ENCODE peak calls at places on chromosomes 7 and 10, in eight cellular contexts. S is activated CD4-positive, alpha-beta T cell treated with anti-CD3 and anti-CD28 coated beads, Interleukin-2, amount 50 U/mL, for 48 hours; C is fibroblast of mammary gland; Z is islet precursor cell; B is stimulated activated CD4-positive, alpha-beta T cell treated with anti-CD3 and anti-CD28 coated beads, Interleukin-4, amount 100 ng/mL, for 24 hours; I is lower lobe of right lung; D is BJ; W is adrenal gland. F is an unnamed sample.

GRCh38 chr10:59290448-59290847 is 71.9 kb downstream of the FAM13C start:
- DNase-seq in I (no peak), W (no peak), B (no peak), S (no peak), D (no peak), Z (no peak), C (no peak), F (no peak)

GRCh38 chr10:113610636-113611601 is 52.9 kb downstream of the NRAP start:
- DNase-seq in S (no peak), D (no peak), I (no peak), W (no peak), C (no peak), B (no peak), Z (peak), F (no peak)

GRCh38 chr10:110994406-110994805 is 75.0 kb downstream of the SHOC2 start:
- DNase-seq in I (no peak), Z (no peak), W (no peak), S (no peak), C (no peak), B (no peak), D (no peak), F (no peak)

GRCh38 chr7:100946111-100946510 is 3.2 kb upstream of the MUC3A start:
- DNase-seq in S (no peak), D (no peak), B (no peak), Z (no peak), C (no peak), I (no peak), W (no peak), F (no peak)

GRCh38 chr10:86647773-86648705 is 6.3 kb upstream of the OPN4 start:
- DNase-seq in C (no peak), S (no peak), I (no peak), W (no peak), Z (peak), B (no peak), D (no peak), F (no peak)

GRCh38 chr7:17558135-17558534 is 259.7 kb downstream of the AHR start:
- DNase-seq in W (no peak), D (no peak), Z (no peak), C (no peak), S (no peak), I (no peak), B (no peak), F (no peak)

GRCh38 chr7:129898502-129899160 is 54.1 kb downstream of the UBE2H start:
- DNase-seq in I (no peak), S (no peak), Z (no peak), C (no peak), D (no peak), B (no peak), W (no peak), F (no peak)

GRCh38 chr10:70139997-70140250 is 6.6 kb downstream of the TYSND1 start:
- DNase-seq in W (no peak), B (no peak), I (no peak), C (no peak), S (no peak), D (no peak), Z (no peak), F (no peak)

GRCh38 chr7:132225216-132226030 is 350.8 kb downstream of the PLXNA4 start:
- DNase-seq in B (no peak), D (no peak), W (no peak), C (no peak), S (no peak), I (no peak), Z (no peak), F (no peak)

GRCh38 chr10:92712016-92712889 is 22.5 kb downstream of the HHEX start:
- DNase-seq in B (no peak), Z (no peak), W (no peak), S (no peak), C (no peak), I (no peak), D (no peak), F (no peak)

GRCh38 chr10:28425431-28425830 is 107.5 kb upstream of the WAC start:
- DNase-seq in D (no peak), C (no peak), Z (no peak), B (no peak), S (no peak), I (no peak), W (no peak), F (no peak)

GRCh38 chr7:33789871-33790270 is 115.5 kb upstream of the BMPER start:
- DNase-seq in D (no peak), B (no peak), C (no peak), S (no peak), Z (peak), W (no peak), I (no peak), F (no peak)

GRCh38 chr10:124650820-124651401 is 93.3 kb downstream of the FAM53B start:
- DNase-seq in C (no peak), W (no peak), S (peak), I (no peak), D (no peak), Z (no peak), B (peak), F (peak)

GRCh38 chr10:63154546-63155387 is 21.6 kb downstream of the NRBF2 start:
- DNase-seq in I (no peak), D (no peak), S (no peak), C (no peak), B (no peak), Z (no peak), W (no peak), F (no peak)

GRCh38 chr10:45235823-45236222 is 79.6 kb downstream of the OR13A1 start:
- DNase-seq in D (no peak), Z (no peak), I (no peak), B (no peak), S (no peak), W (no peak), C (peak), F (no peak)

GRCh38 chr7:127682140-127682539 is 30.1 kb downstream of the SND1 start:
- DNase-seq in C (no peak), W (no peak), B (no peak), Z (no peak), D (no peak), S (no peak), I (no peak), F (no peak)

GRCh38 chr7:154472332-154472731 is 420.1 kb downstream of the DPP6 start:
- DNase-seq in C (no peak), S (no peak), W (no peak), Z (no peak), B (no peak), I (no peak), D (no peak), F (no peak)

GRCh38 chr7:40279991-40280390 is 145.2 kb downstream of the SUGCT start:
- DNase-seq in D (no peak), C (no peak), I (no peak), Z (no peak), B (no peak), S (no peak), W (no peak), F (no peak)

GRCh38 chr7:106199024-106199423 is 85.8 kb downstream of the NAMPT start:
- DNase-seq in Z (no peak), W (no peak), B (no peak), C (no peak), I (no peak), S (no peak), D (no peak), F (no peak)

GRCh38 chr7:38463277-38464224 is 167.6 kb downstream of the AMPH start:
- DNase-seq in W (peak), B (peak), Z (no peak), S (peak), I (peak), C (peak), D (no peak), F (peak)

GRCh38 chr10:78065616-78066410 is 32.1 kb downstream of the RPS24 start:
- DNase-seq in Z (no peak), W (no peak), S (no peak), D (no peak), B (no peak), C (no peak), I (no peak), F (no peak)

GRCh38 chr10:43137701-43137970 is 609 bp upstream of the CSGALNACT2 start:
- DNase-seq in Z (peak), C (peak), I (peak), S (peak), D (no peak), W (peak), B (peak), F (no peak)

GRCh38 chr7:27203378-27203953 is 3.6 kb upstream of the HOXA13 start:
- DNase-seq in I (no peak), S (no peak), C (no peak), D (no peak), Z (peak), W (no peak), B (no peak), F (no peak)

GRCh38 chr7:131476740-131477139 is 79.7 kb downstream of the PODXL start:
- DNase-seq in S (no peak), I (no peak), D (no peak), B (no peak), W (no peak), C (no peak), Z (no peak), F (no peak)

GRCh38 chr10:100504101-100504500 is 15.6 kb downstream of the SEC31B start:
- DNase-seq in D (peak), W (no peak), I (no peak), S (no peak), B (no peak), C (peak), Z (no peak), F (no peak)

GRCh38 chr7:68166525-68166924 is 1169.9 kb downstream of the TYW1 start:
- DNase-seq in S (no peak), Z (no peak), D (no peak), W (no peak), I (no peak), B (no peak), C (no peak), F (no peak)

F was measured in stimulated activated CD8-positive, alpha-beta memory T cell treated with anti-CD3 and anti-CD28 coated beads, Interleukin-4, amount 100 ng/mL, for 1 hour.